ENCODE peak calls at places on chromosome 13, in four cellular contexts. H is H9, A is IMR-90, R is mesendoderm. Q is an unnamed sample.

GRCh38 chr13:26760835-26761582 is 423 bp upstream of the GPR12 start:
- DNase-seq in R (no peak), A (no peak), H (no peak), Q (no peak)

GRCh38 chr13:76331948-76332712 is 554.1 kb downstream of the KCTD12 start:
- DNase-seq in R (no peak), A (peak; percentile 56), H (no peak), Q (no peak)

GRCh38 chr13:45325806-45326205 is 15.2 kb downstream of the TPT1 start:
- DNase-seq in R (no peak), A (peak; percentile 97), H (no peak), Q (no peak)

GRCh38 chr13:64551755-64552154 is 2678.4 kb downstream of the PCDH9 start:
- DNase-seq in R (no peak), H (no peak), A (peak; percentile 62), Q (no peak)

GRCh38 chr13:34869737-34870136 is 72.3 kb upstream of the NBEA start:
- DNase-seq in H (no peak), A (no peak), R (no peak), Q (no peak)

GRCh38 chr13:99468971-99469545 is 32.2 kb upstream of the TM9SF2 start:
- DNase-seq in H (no peak), R (peak; percentile 59), A (no peak), Q (no peak)

GRCh38 chr13:73715114-73715909 is 418.9 kb downstream of the KLF12 start:
- DNase-seq in R (no peak), A (no peak), H (no peak), Q (no peak)

GRCh38 chr13:82370306-82370705 is 1512.0 kb downstream of the SLITRK1 start:
- DNase-seq in H (no peak), A (no peak), R (peak; percentile 31), Q (no peak)

GRCh38 chr13:29969286-29969685 is 118.9 kb upstream of the UBL3 start:
- DNase-seq in H (no peak), A (peak; percentile 92), R (no peak), Q (no peak)

GRCh38 chr13:100565291-100565690 is 23.3 kb downstream of the GGACT start:
- DNase-seq in R (no peak), H (no peak), A (no peak), Q (no peak)

GRCh38 chr13:110368408-110368807 is 61.3 kb downstream of the COL4A2 start:
- DNase-seq in R (no peak), A (peak; percentile 62), H (no peak), Q (no peak)

DNA sequence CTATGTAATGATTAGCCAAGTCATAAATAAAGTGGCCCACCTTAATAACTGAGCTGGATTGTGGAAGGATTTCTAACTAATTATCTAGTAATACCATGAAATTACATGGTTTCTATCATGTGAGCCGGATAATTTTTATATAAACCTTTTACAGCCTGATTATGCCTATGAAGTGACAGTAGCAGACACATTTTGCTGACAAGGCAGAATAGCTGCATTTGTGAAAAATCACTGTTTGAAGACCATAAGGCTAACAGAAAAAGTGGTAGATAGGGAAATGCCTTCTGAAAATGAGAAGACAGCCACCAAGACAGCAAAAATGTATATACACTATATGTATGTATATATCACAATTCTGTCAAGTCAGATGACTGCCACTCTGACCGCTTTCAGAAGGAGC is 27.1 kb downstream of the SLITRK5 start:
- DNase-seq in A (no peak), H (no peak), R (no peak), Q (no peak)
- H3K56ac ChIP-seq in A (no peak overlapping the region), H (no peak overlapping the region), R (no peak overlapping the region), Q (no peak overlapping the region)

DNA sequence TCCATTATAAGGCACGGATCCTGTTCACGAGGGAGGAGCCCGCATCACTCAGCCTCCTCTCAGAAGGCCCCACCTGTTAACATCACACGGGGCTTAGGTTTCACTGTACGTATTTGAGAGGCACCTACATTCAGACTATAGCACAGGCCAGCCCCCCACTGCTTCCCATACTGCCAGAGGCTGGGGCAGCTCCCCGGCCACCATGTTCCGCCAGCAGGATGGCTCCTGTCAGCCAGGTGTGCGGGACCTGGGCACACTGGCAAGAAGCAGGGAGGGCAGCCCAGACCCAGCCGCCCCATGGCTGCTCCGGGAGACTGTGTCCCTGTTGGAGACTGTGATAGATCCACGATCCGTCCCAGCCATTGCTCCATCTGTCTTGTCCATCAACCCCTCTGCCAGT is 131.7 kb downstream of the SOX1 start:
- DNase-seq in A (no peak), H (no peak), R (no peak), Q (no peak)
- H2BK5ac ChIP-seq in A (no peak overlapping the region), H (no peak overlapping the region), R (no peak overlapping the region), Q (no peak overlapping the region)

DNA sequence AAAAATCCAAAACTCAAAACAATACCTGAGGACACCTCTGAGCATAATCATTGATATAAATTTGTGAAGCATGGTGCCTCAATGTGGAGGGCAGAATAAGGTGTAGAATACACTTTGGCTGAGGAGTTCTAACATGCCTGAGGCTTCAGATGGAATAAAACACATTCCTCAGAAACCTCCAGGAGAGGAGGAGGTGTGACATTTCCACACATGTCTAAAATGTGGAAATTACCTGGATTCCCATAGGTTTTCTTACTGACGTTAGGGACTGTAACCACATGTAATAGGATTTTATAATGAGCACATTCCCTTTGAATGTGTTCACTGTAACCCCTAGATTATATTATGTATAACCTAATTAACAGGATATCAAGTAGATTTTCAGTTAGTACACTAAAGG is 226.1 kb downstream of the TDRD3 start:
- DNase-seq in H (no peak), A (no peak), R (no peak), Q (no peak)
- H3K56ac ChIP-seq in H (no peak overlapping the region), A (no peak overlapping the region), R (no peak overlapping the region), Q (no peak overlapping the region)

DNA sequence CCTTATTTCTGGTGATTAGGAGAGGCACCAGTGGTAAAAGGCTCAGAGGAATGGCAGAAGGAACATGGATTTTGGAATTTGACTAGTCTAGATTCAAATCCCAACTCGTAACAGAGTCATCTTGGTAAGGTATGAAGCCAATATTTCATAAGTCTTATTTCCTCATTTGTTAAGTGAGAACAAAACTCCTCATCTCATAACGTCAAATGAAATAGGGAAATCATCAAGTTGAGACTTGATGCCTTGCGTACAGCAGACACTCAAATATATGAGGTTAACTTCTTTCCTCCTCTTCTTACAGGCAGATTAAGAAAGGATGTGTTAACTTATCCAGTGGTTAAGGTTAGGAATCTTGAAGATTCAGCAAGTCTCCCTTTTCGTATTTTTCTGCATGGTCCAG is 189.2 kb downstream of the DLEU7 start:
- DNase-seq in R (no peak), A (no peak), H (no peak), Q (no peak)
- H2BK5ac ChIP-seq in R (no peak overlapping the region), A (no peak overlapping the region), H (no peak overlapping the region), Q (no peak overlapping the region)

Q was measured in H1.